ENCODE peak calls at places on chromosomes 1 and 21, in eight cellular contexts. K is neural crest cell, M is dermis microvascular lymphatic vessel endothelial cell, B is OCI-LY7, S is immature natural killer cell, C is NCI-H510A, V is PC-3, X is spleen. E is an unnamed sample.

GRCh38 chr21:38773108-38774061 is 32.3 kb upstream of the ETS2 start:
- DNase-seq in K (no peak), M (peak), B (no peak), S (no peak), C (no peak), V (peak), X (no peak), E (no peak)

GRCh38 chr1:76770979-76771378 is 96.3 kb upstream of the ST6GALNAC5 start:
- DNase-seq in K (no peak), M (no peak), B (no peak), S (no peak), C (no peak), V (no peak), X (no peak), E (peak)

GRCh38 chr1:220776725-220777326 is 9.9 kb upstream of the MTARC1 start:
- DNase-seq in K (peak), M (peak), B (peak), S (peak), C (peak), V (peak), X (peak), E (peak)

GRCh38 chr1:183590225-183591191 is at the start of gene NCF2:
- DNase-seq in K (no peak), M (no peak), B (peak), S (no peak), C (no peak), V (no peak), X (peak), E (no peak)

GRCh38 chr1:222654849-222655248 is 37.0 kb downstream of the MIA3 start:
- DNase-seq in K (no peak), M (peak), B (peak), S (peak), C (no peak), V (no peak), X (peak), E (no peak)

GRCh38 chr1:221634606-221635005 is 107.3 kb downstream of the DUSP10 start:
- DNase-seq in K (no peak), M (no peak), B (no peak), S (no peak), C (no peak), V (no peak), X (no peak), E (no peak)

GRCh38 chr1:159831696-159832225 is 5.1 kb downstream of the SLAMF8 start:
- DNase-seq in K (no peak), M (no peak), B (no peak), S (no peak), C (no peak), V (no peak), X (no peak), E (peak)

GRCh38 chr21:45941338-45941710 is 40.2 kb upstream of the COL6A1 start:
- DNase-seq in K (no peak), M (no peak), B (no peak), S (no peak), C (no peak), V (no peak), X (no peak), E (no peak)

GRCh38 chr1:211925016-211925415 is 94.5 kb upstream of the LPGAT1 start:
- DNase-seq in K (no peak), M (no peak), B (peak), S (no peak), C (peak), V (peak), X (no peak), E (no peak)

GRCh38 chr21:44485254-44485793 is 30.0 kb downstream of the LRRC3 start:
- DNase-seq in K (peak), M (no peak), B (no peak), S (peak), C (no peak), V (no peak), X (peak), E (no peak)

GRCh38 chr1:55446351-55446750 is 231.2 kb upstream of the USP24 start:
- DNase-seq in K (no peak), M (no peak), B (no peak), S (no peak), C (no peak), V (no peak), X (no peak), E (no peak)

GRCh38 chr1:187624812-187625542 is 796.2 kb downstream of the PLA2G4A start:
- DNase-seq in K (no peak), M (no peak), B (no peak), S (no peak), C (no peak), V (no peak), X (no peak), E (no peak)

GRCh38 chr21:45493401-45494001 is 48.7 kb downstream of the SLC19A1 start:
- DNase-seq in K (no peak), M (no peak), B (no peak), S (no peak), C (no peak), V (no peak), X (no peak), E (no peak)

GRCh38 chr21:46229133-46229922 is 754 bp upstream of the LSS start:
- DNase-seq in K (no peak), M (no peak), B (no peak), S (no peak), C (peak), V (peak), X (peak), E (peak)

GRCh38 chr1:240287722-240288121 is 196.0 kb downstream of the FMN2 start:
- DNase-seq in K (no peak), M (no peak), B (no peak), S (no peak), C (no peak), V (no peak), X (no peak), E (no peak)

GRCh38 chr21:46557919-46558392 is 46.9 kb downstream of the S100B start:
- DNase-seq in K (no peak), M (no peak), B (no peak), S (no peak), C (no peak), V (no peak), X (no peak), E (no peak)

GRCh38 chr1:39462074-39462473 is 29.4 kb upstream of the BMP8A start:
- DNase-seq in K (no peak), M (no peak), B (no peak), S (no peak), C (no peak), V (peak), X (no peak), E (no peak)

GRCh38 chr1:81478217-81478616 is 322.5 kb upstream of the ADGRL2 start:
- DNase-seq in K (no peak), M (no peak), B (no peak), S (no peak), C (no peak), V (no peak), X (no peak), E (no peak)

GRCh38 chr1:4527819-4528218 is 126.6 kb upstream of the AJAP1 start:
- DNase-seq in K (no peak), M (no peak), B (no peak), S (no peak), C (peak), V (no peak), X (no peak), E (no peak)

GRCh38 chr1:204746838-204747442 is 61.4 kb upstream of the LRRN2 start:
- DNase-seq in K (peak), M (peak), B (peak), S (peak), C (no peak), V (peak), X (no peak), E (peak)

GRCh38 chr1:36322085-36322785 is 1.2 kb downstream of the EVA1B start:
- DNase-seq in K (no peak), M (no peak), B (no peak), S (no peak), C (no peak), V (no peak), X (peak), E (no peak)

GRCh38 chr1:209405183-209405823 is 178.2 kb upstream of the CAMK1G start:
- DNase-seq in K (no peak), M (no peak), B (no peak), S (no peak), C (no peak), V (peak), X (no peak), E (no peak)

GRCh38 chr1:37177230-37177864 is 143.0 kb upstream of the GRIK3 start:
- DNase-seq in K (peak), M (peak), B (peak), S (no peak), C (peak), V (peak), X (no peak), E (peak)

GRCh38 chr1:220680085-220680687 is 10.0 kb upstream of the C1orf115 start:
- DNase-seq in K (no peak), M (peak), B (peak), S (no peak), C (no peak), V (peak), X (no peak), E (peak)

GRCh38 chr1:12196641-12197482 is 30.1 kb downstream of the TNFRSF1B start:
- DNase-seq in K (no peak), M (peak), B (peak), S (no peak), C (peak), V (no peak), X (peak), E (no peak)

GRCh38 chr1:243686149-243686548 is 163.9 kb downstream of the AKT3 start:
- DNase-seq in K (no peak), M (no peak), B (no peak), S (no peak), C (no peak), V (no peak), X (no peak), E (no peak)

GRCh38 chr21:41048636-41049035 is 119.3 kb upstream of the BACE2 start:
- DNase-seq in K (no peak), M (no peak), B (no peak), S (no peak), C (no peak), V (no peak), X (no peak), E (no peak)

GRCh38 chr1:152739841-152740240 is 18.0 kb upstream of the KPRP start:
- DNase-seq in K (no peak), M (no peak), B (no peak), S (no peak), C (no peak), V (no peak), X (no peak), E (no peak)

GRCh38 chr1:39877980-39878956 is 5.0 kb downstream of the TRIT1 start:
- DNase-seq in K (no peak), M (no peak), B (no peak), S (no peak), C (peak), V (no peak), X (no peak), E (no peak)

GRCh38 chr1:77742011-77742555 is 17.6 kb downstream of the USP33 start:
- DNase-seq in K (no peak), M (peak), B (no peak), S (no peak), C (no peak), V (no peak), X (no peak), E (peak)